ENCODE peak calls at places on chromosomes 3 and 15, in six cellular contexts. Y, D, Z, E, J and N are unnamed samples.

GRCh38 chr15:98953000-98953776 is 54.4 kb downstream of the PGPEP1L start:
- DNase-seq in Y (peak; percentile 46), D (no peak), Z (no peak), E (peak; percentile 3), J (no peak), N (no peak)

GRCh38 chr15:101445562-101446526 is 43.7 kb downstream of the PCSK6 start:
- DNase-seq in Y (no peak), D (no peak), Z (no peak), E (no peak), J (no peak), N (no peak)

GRCh38 chr15:74258456-74259323 is 22.6 kb downstream of the CCDC33 start:
- DNase-seq in Y (no peak), D (no peak), Z (no peak), E (no peak), J (no peak), N (no peak)

GRCh38 chr3:122920986-122921385 is 106.6 kb downstream of the SEMA5B start:
- DNase-seq in Y (peak; percentile 25), D (no peak), Z (no peak), E (no peak), J (no peak), N (no peak)

GRCh38 chr3:118629821-118630220 is 404.8 kb downstream of the IGSF11 start:
- DNase-seq in Y (no peak), D (no peak), Z (no peak), E (no peak), J (no peak), N (no peak)

GRCh38 chr3:46449755-46450552 is 14.8 kb downstream of the LTF start:
- DNase-seq in Y (no peak), D (no peak), Z (no peak), E (no peak), J (no peak), N (no peak)

GRCh38 chr3:123305192-123305591 is 103.4 kb downstream of the SEC22A start:
- DNase-seq in Y (no peak), D (no peak), Z (no peak), E (no peak), J (no peak), N (no peak)

GRCh38 chr15:64749999-64750657 is 25.3 kb downstream of the RBPMS2 start:
- DNase-seq in Y (no peak), D (no peak), Z (no peak), E (no peak), J (no peak), N (no peak)

GRCh38 chr3:197021729-197022404 is 7.8 kb downstream of the MELTF start:
- DNase-seq in Y (no peak), D (no peak), Z (no peak), E (no peak), J (no peak), N (no peak)

GRCh38 chr3:192887047-192887446 is 30.6 kb downstream of the MB21D2 start:
- DNase-seq in Y (no peak), D (peak; percentile 80), Z (no peak), E (no peak), J (no peak), N (no peak)

GRCh38 chr15:89051875-89052274 is 36.4 kb upstream of the ABHD2 start:
- DNase-seq in Y (no peak), D (no peak), Z (no peak), E (no peak), J (no peak), N (no peak)

GRCh38 chr3:58488962-58489361 is 2.9 kb upstream of the KCTD6 start:
- DNase-seq in Y (no peak), D (no peak), Z (no peak), E (no peak), J (no peak), N (no peak)

GRCh38 chr15:85396554-85396953 is 16.2 kb downstream of the AKAP13 start:
- DNase-seq in Y (no peak), D (no peak), Z (no peak), E (no peak), J (no peak), N (no peak)

GRCh38 chr3:32452009-32452408 is 50.6 kb downstream of the CMTM6 start:
- DNase-seq in Y (peak; percentile 27), D (no peak), Z (no peak), E (no peak), J (no peak), N (no peak)

GRCh38 chr3:14434105-14434504 is 31.7 kb downstream of the SLC6A6 start:
- DNase-seq in Y (no peak), D (no peak), Z (no peak), E (no peak), J (no peak), N (no peak)

GRCh38 chr3:148880681-148881080 is 15.6 kb downstream of the CPA3 start:
- DNase-seq in Y (no peak), D (peak; percentile 14), Z (peak; percentile 20), E (no peak), J (no peak), N (no peak)

GRCh38 chr3:48428088-48428862 is 1.6 kb downstream of the PLXNB1 start:
- DNase-seq in Y (no peak), D (peak; percentile 85), Z (no peak), E (no peak), J (peak; percentile 7), N (no peak)

GRCh38 chr3:150635526-150635925 is 32.4 kb downstream of the SELENOT start:
- DNase-seq in Y (no peak), D (peak; percentile 65), Z (no peak), E (peak; percentile 43), J (no peak), N (no peak)

GRCh38 chr3:196726788-196727675 is 12.6 kb upstream of the PAK2 start:
- DNase-seq in Y (no peak), D (peak; percentile 90), Z (no peak), E (no peak), J (no peak), N (no peak)

GRCh38 chr3:160400048-160400630 is 689 bp downstream of the SMC4 start:
- DNase-seq in Y (peak; percentile 79), D (peak; percentile 50), Z (no peak), E (no peak), J (peak; percentile 69), N (peak; percentile 30)

GRCh38 chr3:57896046-57896445 is 112.2 kb upstream of the FLNB start:
- DNase-seq in Y (no peak), D (no peak), Z (no peak), E (no peak), J (no peak), N (no peak)

GRCh38 chr3:126110431-126111125 is 26.7 kb upstream of the SLC41A3 start:
- DNase-seq in Y (peak; percentile 28), D (no peak), Z (no peak), E (no peak), J (no peak), N (no peak)

GRCh38 chr15:49832421-49832980 is 211.7 kb downstream of the DTWD1 start:
- DNase-seq in Y (no peak), D (peak; percentile 74), Z (peak; percentile 27), E (no peak), J (no peak), N (no peak)

GRCh38 chr3:162142511-162142910 is 645.9 kb downstream of the OTOL1 start:
- DNase-seq in Y (no peak), D (no peak), Z (no peak), E (no peak), J (no peak), N (no peak)

GRCh38 chr15:66763186-66764066 is 61.4 kb downstream of the SMAD6 start:
- DNase-seq in Y (peak; percentile 89), D (peak; percentile 52), Z (no peak), E (no peak), J (peak; percentile 96), N (no peak)

GRCh38 chr3:23324745-23325144 is 121.6 kb downstream of the UBE2E2 start:
- DNase-seq in Y (no peak), D (peak; percentile 0), Z (no peak), E (peak; percentile 0), J (no peak), N (no peak)

GRCh38 chr3:118337649-118338048 is 697.0 kb downstream of the IGSF11 start:
- DNase-seq in Y (no peak), D (no peak), Z (no peak), E (no peak), J (no peak), N (no peak)

GRCh38 chr3:50714953-50715352 is 40.2 kb downstream of the DOCK3 start:
- DNase-seq in Y (no peak), D (no peak), Z (no peak), E (no peak), J (no peak), N (no peak)

GRCh38 chr3:74267583-74268184 is 346.8 kb downstream of the CNTN3 start:
- DNase-seq in Y (no peak), D (peak; percentile 42), Z (peak; percentile 27), E (no peak), J (peak; percentile 40), N (no peak)

DNA sequence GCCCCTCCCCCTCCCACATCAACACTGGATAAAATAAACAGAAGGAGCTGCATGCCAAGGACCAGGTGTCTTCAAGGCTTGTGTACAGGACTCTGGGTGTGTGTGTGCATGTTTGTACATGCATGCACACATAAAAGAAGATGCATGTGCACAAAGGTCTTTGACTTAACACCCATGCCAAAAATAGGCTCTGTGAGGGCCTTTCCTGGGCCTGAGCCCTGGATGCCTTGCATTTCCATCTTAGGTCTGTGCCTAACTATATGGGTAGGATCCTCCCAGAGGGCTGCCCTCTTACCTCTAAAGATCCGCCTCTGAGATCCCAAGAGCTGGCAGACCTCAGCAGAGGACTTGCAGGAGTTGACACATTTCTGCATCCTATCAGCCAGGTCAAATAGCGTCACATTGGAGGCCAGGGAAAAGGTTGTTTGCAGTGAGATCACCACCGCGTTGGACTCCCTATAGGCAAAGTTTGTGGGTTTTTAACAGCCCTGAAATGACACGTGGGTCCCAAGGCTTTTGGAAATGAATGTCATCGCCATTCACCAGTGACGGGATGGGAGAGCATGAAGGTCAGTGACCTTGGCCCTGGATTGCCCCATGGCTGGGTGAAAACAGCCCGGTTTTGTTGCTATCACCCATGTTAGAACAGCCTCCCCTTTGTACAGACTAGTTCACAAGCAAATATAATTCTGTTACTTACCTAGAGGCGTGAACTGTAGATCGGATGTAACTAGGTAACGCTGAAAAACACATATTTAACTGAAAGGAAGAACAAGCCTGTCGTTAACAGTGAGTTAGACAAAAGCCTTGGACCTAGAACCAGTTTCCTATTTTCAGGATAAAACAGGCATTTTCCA is 54.0 kb downstream of the HEG1 start:
- DNase-seq in Y (no peak), D (no peak), Z (no peak), E (no peak), J (no peak), N (no peak)
- H3K36me3 ChIP-seq in Y (peaks cover 60% of the 10 kb centered on the region), D (peaks cover 4% of the 10 kb centered on the region), Z (no peaks in the 10 kb centered on the region), E (peaks cover 39% of the 10 kb centered on the region), J (peaks cover 10% of the 10 kb centered on the region), N (peaks cover 29% of the 10 kb centered on the region)

GRCh38 chr3:52487050-52487787 is 7.9 kb upstream of the STAB1 start:
- DNase-seq in Y (no peak), D (no peak), Z (no peak), E (no peak), J (no peak), N (no peak)
- H3K36me3 ChIP-seq in Y (peaks cover 80% of the 10 kb centered on the region), D (peaks cover under 1% of the 10 kb centered on the region), Z (peaks cover 49% of the 10 kb centered on the region), E (peaks cover 20% of the 10 kb centered on the region), J (peaks cover 1% of the 10 kb centered on the region), N (peaks cover 23% of the 10 kb centered on the region)

DNA sequence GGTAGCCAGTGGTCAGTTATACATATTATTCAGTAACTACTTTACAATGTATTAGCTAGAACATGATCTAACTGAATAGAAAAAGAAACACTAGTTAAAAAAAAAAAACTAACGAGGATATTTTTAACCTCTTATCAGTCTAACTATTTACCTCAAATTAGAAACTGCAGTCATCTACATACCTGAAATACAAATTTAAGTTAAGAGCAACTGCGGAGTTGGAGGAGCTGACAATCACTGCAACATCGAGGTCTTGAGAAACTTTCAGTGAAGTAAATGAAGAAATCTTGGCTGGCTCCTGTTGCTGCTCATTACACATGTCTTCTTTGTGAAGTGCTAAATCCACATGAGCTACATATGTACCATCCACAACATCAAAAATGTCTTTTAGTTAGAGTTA is 6.5 kb downstream of the SPG11 start:
- DNase-seq in Y (no peak), D (no peak), Z (no peak), E (no peak), J (no peak), N (no peak)
- H3K36me3 ChIP-seq in Y (peaks cover 67% of the 10 kb centered on the region), D (peaks cover 4% of the 10 kb centered on the region), Z (no peaks in the 10 kb centered on the region), E (peaks cover 19% of the 10 kb centered on the region), J (no peaks in the 10 kb centered on the region), N (peaks cover 10% of the 10 kb centered on the region)

GRCh38 chr15:70054366-70054765 is 43.4 kb downstream of the TLE3 start:
- DNase-seq in Y (peak; percentile 28), D (no peak), Z (no peak), E (no peak), J (no peak), N (no peak)
- H3K36me3 ChIP-seq in Y (peaks cover 100% of the 10 kb centered on the region), D (peaks cover 15% of the 10 kb centered on the region), Z (peaks cover 54% of the 10 kb centered on the region), E (peaks cover 66% of the 10 kb centered on the region), J (peaks cover 15% of the 10 kb centered on the region), N (peaks cover 81% of the 10 kb centered on the region)